ENCODE peak calls at places on chromosome 2, in ten cellular contexts. One of them, this sample, is unnamed.

GRCh38 chr2:203694186-203694585 is 12.3 kb upstream of the CD28 start:
- DNase-seq in fibroblast of lung: no peak
- DNase-seq in bronchial epithelial cell: no peak
- DNase-seq in left lung: no peak
- DNase-seq in upper lobe of right lung: no peak
- DNase-seq in BJ: no peak
- DNase-seq in cardiac muscle cell: no peak
- DNase-seq in testis: no peak
- DNase-seq in DND-41: no peak
- DNase-seq in right atrium auricular region: no peak
- DNase-seq in this sample: no peak

GRCh38 chr2:190651413-190651812 is 2.5 kb downstream of the NAB1 start:
- DNase-seq in fibroblast of lung: no peak
- DNase-seq in bronchial epithelial cell: no peak
- DNase-seq in left lung: no peak
- DNase-seq in upper lobe of right lung: no peak
- DNase-seq in BJ: no peak
- DNase-seq in cardiac muscle cell: no peak
- DNase-seq in testis: no peak
- DNase-seq in DND-41: no peak
- DNase-seq in right atrium auricular region: no peak
- DNase-seq in this sample: no peak

GRCh38 chr2:127174977-127175376 is 45.1 kb downstream of the CYP27C1 start:
- DNase-seq in fibroblast of lung: peak; percentile 30
- DNase-seq in bronchial epithelial cell: no peak
- DNase-seq in left lung: no peak
- DNase-seq in upper lobe of right lung: no peak
- DNase-seq in BJ: no peak
- DNase-seq in cardiac muscle cell: no peak
- DNase-seq in testis: peak; percentile 61
- DNase-seq in DND-41: no peak
- DNase-seq in right atrium auricular region: no peak
- DNase-seq in this sample: no peak

GRCh38 chr2:100223502-100223901 is 81.1 kb upstream of the AFF3 start:
- DNase-seq in fibroblast of lung: no peak
- DNase-seq in bronchial epithelial cell: no peak
- DNase-seq in left lung: no peak
- DNase-seq in upper lobe of right lung: no peak
- DNase-seq in BJ: no peak
- DNase-seq in cardiac muscle cell: no peak
- DNase-seq in testis: no peak
- DNase-seq in DND-41: no peak
- DNase-seq in right atrium auricular region: no peak
- DNase-seq in this sample: no peak

GRCh38 chr2:39954346-39954745 is 175.3 kb upstream of the THUMPD2 start:
- DNase-seq in fibroblast of lung: no peak
- DNase-seq in bronchial epithelial cell: peak; percentile 13
- DNase-seq in left lung: no peak
- DNase-seq in upper lobe of right lung: no peak
- DNase-seq in BJ: no peak
- DNase-seq in cardiac muscle cell: no peak
- DNase-seq in testis: no peak
- DNase-seq in DND-41: no peak
- DNase-seq in right atrium auricular region: no peak
- DNase-seq in this sample: no peak

GRCh38 chr2:172252154-172252553 is 149.5 kb upstream of the DLX2 start:
- DNase-seq in fibroblast of lung: no peak
- DNase-seq in bronchial epithelial cell: no peak
- DNase-seq in left lung: no peak
- DNase-seq in upper lobe of right lung: no peak
- DNase-seq in BJ: no peak
- DNase-seq in cardiac muscle cell: no peak
- DNase-seq in testis: peak; percentile 58
- DNase-seq in DND-41: no peak
- DNase-seq in right atrium auricular region: no peak
- DNase-seq in this sample: no peak

GRCh38 chr2:241002275-241003046 is 4.0 kb downstream of the SNED1 start:
- DNase-seq in fibroblast of lung: no peak
- DNase-seq in bronchial epithelial cell: no peak
- DNase-seq in left lung: no peak
- DNase-seq in upper lobe of right lung: no peak
- DNase-seq in BJ: no peak
- DNase-seq in cardiac muscle cell: no peak
- DNase-seq in testis: peak; percentile 28
- DNase-seq in DND-41: no peak
- DNase-seq in right atrium auricular region: peak; percentile 38
- DNase-seq in this sample: no peak

GRCh38 chr2:113219889-113220641 is 46.3 kb downstream of the PSD4 start:
- DNase-seq in fibroblast of lung: peak; percentile 71
- DNase-seq in bronchial epithelial cell: peak; percentile 65
- DNase-seq in left lung: peak; percentile 81
- DNase-seq in upper lobe of right lung: peak; percentile 84
- DNase-seq in BJ: no peak
- DNase-seq in cardiac muscle cell: no peak
- DNase-seq in testis: peak; percentile 64
- DNase-seq in DND-41: peak; percentile 35
- DNase-seq in right atrium auricular region: no peak
- DNase-seq in this sample: no peak

GRCh38 chr2:146477383-146477782 is 1367.4 kb upstream of the ACVR2A start:
- DNase-seq in fibroblast of lung: no peak
- DNase-seq in bronchial epithelial cell: no peak
- DNase-seq in left lung: no peak
- DNase-seq in upper lobe of right lung: no peak
- DNase-seq in BJ: no peak
- DNase-seq in cardiac muscle cell: peak; percentile 28
- DNase-seq in testis: no peak
- DNase-seq in DND-41: no peak
- DNase-seq in right atrium auricular region: no peak
- DNase-seq in this sample: no peak

GRCh38 chr2:111148925-111149324 is 28.2 kb downstream of the BCL2L11 start:
- DNase-seq in fibroblast of lung: no peak
- DNase-seq in bronchial epithelial cell: no peak
- DNase-seq in left lung: no peak
- DNase-seq in upper lobe of right lung: no peak
- DNase-seq in BJ: no peak
- DNase-seq in cardiac muscle cell: no peak
- DNase-seq in testis: no peak
- DNase-seq in DND-41: no peak
- DNase-seq in right atrium auricular region: no peak
- DNase-seq in this sample: no peak

GRCh38 chr2:102803041-102803896 is 41.4 kb downstream of the TMEM182 start:
- DNase-seq in fibroblast of lung: no peak
- DNase-seq in bronchial epithelial cell: peak; percentile 73
- DNase-seq in left lung: no peak
- DNase-seq in upper lobe of right lung: no peak
- DNase-seq in BJ: no peak
- DNase-seq in cardiac muscle cell: no peak
- DNase-seq in testis: no peak
- DNase-seq in DND-41: peak; percentile 40
- DNase-seq in right atrium auricular region: no peak
- DNase-seq in this sample: no peak

GRCh38 chr2:180734382-180734781 is 246.0 kb upstream of the UBE2E3 start:
- DNase-seq in fibroblast of lung: no peak
- DNase-seq in bronchial epithelial cell: no peak
- DNase-seq in left lung: no peak
- DNase-seq in upper lobe of right lung: no peak
- DNase-seq in BJ: no peak
- DNase-seq in cardiac muscle cell: peak; percentile 4
- DNase-seq in testis: no peak
- DNase-seq in DND-41: no peak
- DNase-seq in right atrium auricular region: no peak
- DNase-seq in this sample: no peak

DNA sequence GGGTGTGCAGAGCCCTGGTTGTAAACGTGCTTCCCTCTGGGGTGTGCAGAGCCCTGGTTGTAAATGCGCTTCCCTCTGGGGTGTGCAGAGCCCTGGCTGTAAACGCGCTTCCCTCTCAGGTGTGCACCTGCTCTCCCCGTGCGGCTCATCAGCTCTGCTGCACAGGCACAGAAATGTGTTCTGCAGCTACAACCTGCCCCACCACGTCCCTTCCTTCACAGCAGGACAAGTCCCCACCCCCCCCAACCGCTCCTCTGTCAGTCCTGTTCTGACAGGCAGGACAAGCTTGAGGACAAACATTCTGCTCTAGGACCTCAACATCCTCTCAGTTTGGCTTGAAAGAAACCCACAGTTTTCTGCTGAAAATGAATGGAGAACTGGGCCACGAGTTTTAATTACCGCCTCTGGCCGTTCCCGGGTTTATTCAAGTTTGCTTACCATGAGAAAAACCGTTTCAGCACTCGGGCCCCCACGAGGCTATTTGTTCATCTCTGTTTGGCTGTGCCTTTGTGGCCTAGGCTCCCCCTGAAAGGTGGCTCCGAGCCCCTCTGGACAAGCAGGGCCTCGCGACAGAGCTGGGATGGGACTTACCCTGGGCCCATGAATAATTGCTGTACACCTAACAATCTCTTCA is 81.0 kb upstream of the ASB18 start:
- DNase-seq in fibroblast of lung: no peak
- DNase-seq in bronchial epithelial cell: no peak
- DNase-seq in left lung: no peak
- DNase-seq in upper lobe of right lung: no peak
- DNase-seq in BJ: no peak
- DNase-seq in cardiac muscle cell: no peak
- DNase-seq in testis: no peak
- DNase-seq in DND-41: no peak
- DNase-seq in right atrium auricular region: peak; percentile 23
- DNase-seq in this sample: no peak
- H3K4me3 ChIP-seq in fibroblast of lung: no peak overlapping the region
- H3K4me3 ChIP-seq in bronchial epithelial cell: no peak overlapping the region
- H3K4me3 ChIP-seq in left lung: no peak overlapping the region
- H3K4me3 ChIP-seq in upper lobe of right lung: no peak overlapping the region
- H3K4me3 ChIP-seq in BJ: no peak overlapping the region
- H3K4me3 ChIP-seq in cardiac muscle cell: no peak overlapping the region
- H3K4me3 ChIP-seq in testis: no peak overlapping the region
- H3K4me3 ChIP-seq in DND-41: no peak overlapping the region
- H3K4me3 ChIP-seq in right atrium auricular region: no peak overlapping the region
- H3K4me3 ChIP-seq in this sample: no peak overlapping the region

GRCh38 chr2:144403940-144404339 is 116.0 kb downstream of the ZEB2 start:
- DNase-seq in fibroblast of lung: peak; percentile 35
- DNase-seq in bronchial epithelial cell: no peak
- DNase-seq in left lung: no peak
- DNase-seq in upper lobe of right lung: peak; percentile 60
- DNase-seq in BJ: no peak
- DNase-seq in cardiac muscle cell: no peak
- DNase-seq in testis: peak; percentile 19
- DNase-seq in DND-41: no peak
- DNase-seq in right atrium auricular region: no peak
- DNase-seq in this sample: no peak
- H3K36me3 ChIP-seq in fibroblast of lung: peaks cover 14% of the 10 kb centered on the region
- H3K36me3 ChIP-seq in bronchial epithelial cell: no peaks in the 10 kb centered on the region
- H3K36me3 ChIP-seq in left lung: no peaks in the 10 kb centered on the region
- H3K36me3 ChIP-seq in upper lobe of right lung: peaks cover 61% of the 10 kb centered on the region
- H3K36me3 ChIP-seq in BJ: peaks cover 10% of the 10 kb centered on the region
- H3K36me3 ChIP-seq in cardiac muscle cell: peaks cover 29% of the 10 kb centered on the region
- H3K36me3 ChIP-seq in testis: no peaks in the 10 kb centered on the region
- H3K36me3 ChIP-seq in DND-41: peaks cover 28% of the 10 kb centered on the region
- H3K36me3 ChIP-seq in right atrium auricular region: peaks cover 37% of the 10 kb centered on the region
- H3K36me3 ChIP-seq in this sample: no peaks in the 10 kb centered on the region

GRCh38 chr2:10678225-10678624 is 11.6 kb downstream of the NOL10 start:
- DNase-seq in fibroblast of lung: no peak
- DNase-seq in bronchial epithelial cell: no peak
- DNase-seq in left lung: no peak
- DNase-seq in upper lobe of right lung: no peak
- DNase-seq in BJ: no peak
- DNase-seq in cardiac muscle cell: no peak
- DNase-seq in testis: no peak
- DNase-seq in DND-41: no peak
- DNase-seq in right atrium auricular region: no peak
- DNase-seq in this sample: no peak
- TF ChIP-seq CTCF in fibroblast of lung: peak; percentile 6
- TF ChIP-seq CTCF in bronchial epithelial cell: peak; percentile 24
- TF ChIP-seq CTCF in left lung: no peak
- TF ChIP-seq CTCF in upper lobe of right lung: no peak
- TF ChIP-seq CTCF in BJ: no peak
- TF ChIP-seq CTCF in cardiac muscle cell: peak; percentile 24
- TF ChIP-seq CTCF in testis: no peak
- TF ChIP-seq CTCF in DND-41: peak; percentile 33
- TF ChIP-seq CTCF in right atrium auricular region: peak; percentile 36
- TF ChIP-seq CTCF in this sample: peak; percentile 21

DNA sequence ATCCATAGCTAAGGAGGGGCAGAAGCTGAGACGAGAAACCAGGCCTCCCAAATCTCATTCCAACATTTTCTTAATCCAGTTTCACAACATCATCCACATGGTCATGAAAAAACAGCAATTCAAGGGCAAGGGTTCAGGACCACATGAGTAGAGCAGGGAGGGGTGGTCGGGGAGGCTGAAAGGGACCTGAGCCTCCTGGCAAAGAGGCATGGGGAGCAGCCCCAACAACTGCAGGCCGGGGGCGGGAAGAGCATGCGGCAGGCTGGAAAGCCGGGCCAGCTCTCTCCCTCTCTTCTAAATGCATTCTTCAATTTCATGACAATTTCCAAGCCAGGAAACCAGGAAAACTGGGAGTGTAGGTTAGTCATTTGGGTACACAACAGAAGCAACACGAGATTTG is 76.7 kb downstream of the DNMT3A start:
- DNase-seq in fibroblast of lung: no peak
- DNase-seq in bronchial epithelial cell: no peak
- DNase-seq in left lung: no peak
- DNase-seq in upper lobe of right lung: no peak
- DNase-seq in BJ: no peak
- DNase-seq in cardiac muscle cell: no peak
- DNase-seq in testis: no peak
- DNase-seq in DND-41: no peak
- DNase-seq in right atrium auricular region: no peak
- DNase-seq in this sample: no peak
- H3K4me3 ChIP-seq in fibroblast of lung: no peak overlapping the region
- H3K4me3 ChIP-seq in bronchial epithelial cell: no peak overlapping the region
- H3K4me3 ChIP-seq in left lung: no peak overlapping the region
- H3K4me3 ChIP-seq in upper lobe of right lung: no peak overlapping the region
- H3K4me3 ChIP-seq in BJ: no peak overlapping the region
- H3K4me3 ChIP-seq in cardiac muscle cell: no peak overlapping the region
- H3K4me3 ChIP-seq in testis: no peak overlapping the region
- H3K4me3 ChIP-seq in DND-41: no peak overlapping the region
- H3K4me3 ChIP-seq in right atrium auricular region: no peak overlapping the region
- H3K4me3 ChIP-seq in this sample: no peak overlapping the region

GRCh38 chr2:20917724-20918572 is 95.0 kb upstream of the LDAH start:
- DNase-seq in fibroblast of lung: peak; percentile 14
- DNase-seq in bronchial epithelial cell: peak; percentile 78
- DNase-seq in left lung: no peak
- DNase-seq in upper lobe of right lung: no peak
- DNase-seq in BJ: no peak
- DNase-seq in cardiac muscle cell: no peak
- DNase-seq in testis: no peak
- DNase-seq in DND-41: no peak
- DNase-seq in right atrium auricular region: no peak
- DNase-seq in this sample: no peak
- H3K36me3 ChIP-seq in fibroblast of lung: no peaks in the 10 kb centered on the region
- H3K36me3 ChIP-seq in bronchial epithelial cell: no peaks in the 10 kb centered on the region
- H3K36me3 ChIP-seq in left lung: no peaks in the 10 kb centered on the region
- H3K36me3 ChIP-seq in upper lobe of right lung: no peaks in the 10 kb centered on the region
- H3K36me3 ChIP-seq in BJ: no peaks in the 10 kb centered on the region
- H3K36me3 ChIP-seq in cardiac muscle cell: no peaks in the 10 kb centered on the region
- H3K36me3 ChIP-seq in testis: no peaks in the 10 kb centered on the region
- H3K36me3 ChIP-seq in DND-41: no peaks in the 10 kb centered on the region
- H3K36me3 ChIP-seq in right atrium auricular region: no peaks in the 10 kb centered on the region
- H3K36me3 ChIP-seq in this sample: no peaks in the 10 kb centered on the region

GRCh38 chr2:218125626-218126080 is at the start of gene CXCR2:
- DNase-seq in fibroblast of lung: no peak
- DNase-seq in bronchial epithelial cell: no peak
- DNase-seq in left lung: peak; percentile 64
- DNase-seq in upper lobe of right lung: peak; percentile 73
- DNase-seq in BJ: no peak
- DNase-seq in cardiac muscle cell: peak; percentile 15
- DNase-seq in testis: no peak
- DNase-seq in DND-41: no peak
- DNase-seq in right atrium auricular region: no peak
- DNase-seq in this sample: no peak
- TF ChIP-seq CTCF in fibroblast of lung: no peak
- TF ChIP-seq CTCF in bronchial epithelial cell: no peak
- TF ChIP-seq CTCF in left lung: no peak
- TF ChIP-seq CTCF in upper lobe of right lung: no peak
- TF ChIP-seq CTCF in BJ: no peak
- TF ChIP-seq CTCF in cardiac muscle cell: peak; percentile 14
- TF ChIP-seq CTCF in testis: no peak
- TF ChIP-seq CTCF in DND-41: no peak
- TF ChIP-seq CTCF in right atrium auricular region: no peak
- TF ChIP-seq CTCF in this sample: no peak

This sample was measured in GM06990.